ENCODE peak calls at places on chromosome 19, in ten cellular contexts. One of them, this sample, is unnamed.

GRCh38 chr19:52007436-52007804 is 591 bp downstream of the ZNF615 start:
- DNase-seq in heart right ventricle: no peak
- DNase-seq in naive thymus-derived CD4-positive, alpha-beta T cell: no peak
- DNase-seq in mesenchymal stem cell: no peak
- DNase-seq in lung: no peak
- DNase-seq in upper lobe of left lung: no peak
- DNase-seq in IMR-90: no peak
- DNase-seq in effector memory CD4-positive, alpha-beta T cell: no peak
- DNase-seq in endothelial cell of umbilical vein: no peak
- DNase-seq in GM23338: peak; percentile 68
- DNase-seq in this sample: no peak

GRCh38 chr19:40553885-40554857 is 22.5 kb upstream of the SHKBP1 start:
- DNase-seq in lung: no peak
- DNase-seq in mesenchymal stem cell: no peak
- DNase-seq in IMR-90: no peak
- DNase-seq in heart right ventricle: no peak
- DNase-seq in endothelial cell of umbilical vein: no peak
- DNase-seq in upper lobe of left lung: no peak
- DNase-seq in naive thymus-derived CD4-positive, alpha-beta T cell: no peak
- DNase-seq in effector memory CD4-positive, alpha-beta T cell: no peak
- DNase-seq in GM23338: peak; percentile 88
- DNase-seq in this sample: no peak

GRCh38 chr19:5621945-5622464 is 571 bp downstream of the SAFB2 start:
- DNase-seq in naive thymus-derived CD4-positive, alpha-beta T cell: no peak
- DNase-seq in effector memory CD4-positive, alpha-beta T cell: no peak
- DNase-seq in IMR-90: no peak
- DNase-seq in upper lobe of left lung: no peak
- DNase-seq in mesenchymal stem cell: no peak
- DNase-seq in lung: no peak
- DNase-seq in endothelial cell of umbilical vein: peak; percentile 15
- DNase-seq in heart right ventricle: peak; percentile 34
- DNase-seq in GM23338: peak; percentile 21
- DNase-seq in this sample: peak; percentile 56

GRCh38 chr19:30936276-30936675 is 413.0 kb downstream of the TSHZ3 start:
- DNase-seq in mesenchymal stem cell: no peak
- DNase-seq in lung: peak; percentile 2
- DNase-seq in effector memory CD4-positive, alpha-beta T cell: no peak
- DNase-seq in IMR-90: no peak
- DNase-seq in upper lobe of left lung: no peak
- DNase-seq in naive thymus-derived CD4-positive, alpha-beta T cell: no peak
- DNase-seq in endothelial cell of umbilical vein: no peak
- DNase-seq in heart right ventricle: no peak
- DNase-seq in GM23338: no peak
- DNase-seq in this sample: no peak

GRCh38 chr19:45782820-45783785 is 813 bp upstream of the DMPK start:
- DNase-seq in GM23338: no peak
- DNase-seq in effector memory CD4-positive, alpha-beta T cell: no peak
- DNase-seq in lung: no peak
- DNase-seq in IMR-90: peak; percentile 71
- DNase-seq in endothelial cell of umbilical vein: no peak
- DNase-seq in upper lobe of left lung: no peak
- DNase-seq in heart right ventricle: peak; percentile 84
- DNase-seq in naive thymus-derived CD4-positive, alpha-beta T cell: no peak
- DNase-seq in mesenchymal stem cell: peak; percentile 91
- DNase-seq in this sample: no peak

GRCh38 chr19:58568731-58569130 is 4.4 kb downstream of the MZF1 start:
- DNase-seq in naive thymus-derived CD4-positive, alpha-beta T cell: peak; percentile 17
- DNase-seq in effector memory CD4-positive, alpha-beta T cell: no peak
- DNase-seq in upper lobe of left lung: peak; percentile 11
- DNase-seq in endothelial cell of umbilical vein: no peak
- DNase-seq in mesenchymal stem cell: no peak
- DNase-seq in GM23338: no peak
- DNase-seq in heart right ventricle: no peak
- DNase-seq in IMR-90: no peak
- DNase-seq in lung: no peak
- DNase-seq in this sample: no peak

GRCh38 chr19:2636897-2637683 is 65.4 kb downstream of the GNG7 start:
- DNase-seq in IMR-90: peak; percentile 31
- DNase-seq in endothelial cell of umbilical vein: peak; percentile 43
- DNase-seq in naive thymus-derived CD4-positive, alpha-beta T cell: peak; percentile 77
- DNase-seq in mesenchymal stem cell: peak; percentile 52
- DNase-seq in heart right ventricle: peak; percentile 37
- DNase-seq in effector memory CD4-positive, alpha-beta T cell: peak; percentile 63
- DNase-seq in upper lobe of left lung: peak; percentile 73
- DNase-seq in lung: peak; percentile 74
- DNase-seq in GM23338: peak; percentile 75
- DNase-seq in this sample: peak; percentile 74

GRCh38 chr19:41362143-41362847 is 1.7 kb downstream of the B9D2 start:
- DNase-seq in mesenchymal stem cell: peak; percentile 26
- DNase-seq in effector memory CD4-positive, alpha-beta T cell: no peak
- DNase-seq in upper lobe of left lung: no peak
- DNase-seq in GM23338: no peak
- DNase-seq in endothelial cell of umbilical vein: no peak
- DNase-seq in IMR-90: no peak
- DNase-seq in heart right ventricle: no peak
- DNase-seq in naive thymus-derived CD4-positive, alpha-beta T cell: no peak
- DNase-seq in lung: no peak
- DNase-seq in this sample: no peak

GRCh38 chr19:29969891-29970290 is 27.9 kb downstream of the URI1 start:
- DNase-seq in mesenchymal stem cell: no peak
- DNase-seq in heart right ventricle: no peak
- DNase-seq in IMR-90: no peak
- DNase-seq in naive thymus-derived CD4-positive, alpha-beta T cell: no peak
- DNase-seq in lung: no peak
- DNase-seq in upper lobe of left lung: no peak
- DNase-seq in endothelial cell of umbilical vein: no peak
- DNase-seq in effector memory CD4-positive, alpha-beta T cell: no peak
- DNase-seq in GM23338: no peak
- DNase-seq in this sample: no peak

GRCh38 chr19:30667746-30668145 is 295.6 kb downstream of the ZNF536 start:
- DNase-seq in IMR-90: no peak
- DNase-seq in GM23338: no peak
- DNase-seq in endothelial cell of umbilical vein: no peak
- DNase-seq in mesenchymal stem cell: no peak
- DNase-seq in effector memory CD4-positive, alpha-beta T cell: no peak
- DNase-seq in upper lobe of left lung: no peak
- DNase-seq in naive thymus-derived CD4-positive, alpha-beta T cell: no peak
- DNase-seq in heart right ventricle: no peak
- DNase-seq in lung: no peak
- DNase-seq in this sample: no peak

GRCh38 chr19:55137915-55138314 is 11.1 kb downstream of the TNNT1 start:
- DNase-seq in upper lobe of left lung: no peak
- DNase-seq in heart right ventricle: no peak
- DNase-seq in effector memory CD4-positive, alpha-beta T cell: no peak
- DNase-seq in lung: no peak
- DNase-seq in GM23338: no peak
- DNase-seq in naive thymus-derived CD4-positive, alpha-beta T cell: no peak
- DNase-seq in mesenchymal stem cell: no peak
- DNase-seq in IMR-90: no peak
- DNase-seq in endothelial cell of umbilical vein: no peak
- DNase-seq in this sample: no peak

GRCh38 chr19:49473868-49474544 is at the start of gene FLT3LG:
- DNase-seq in effector memory CD4-positive, alpha-beta T cell: peak; percentile 90
- DNase-seq in GM23338: peak; percentile 77
- DNase-seq in lung: peak; percentile 77
- DNase-seq in endothelial cell of umbilical vein: peak; percentile 68
- DNase-seq in heart right ventricle: peak; percentile 84
- DNase-seq in naive thymus-derived CD4-positive, alpha-beta T cell: peak; percentile 96
- DNase-seq in mesenchymal stem cell: peak; percentile 87
- DNase-seq in IMR-90: peak; percentile 69
- DNase-seq in upper lobe of left lung: peak; percentile 82
- DNase-seq in this sample: peak; percentile 92

GRCh38 chr19:45613926-45614725 is 12.1 kb upstream of the GPR4 start:
- DNase-seq in naive thymus-derived CD4-positive, alpha-beta T cell: peak; percentile 51
- DNase-seq in effector memory CD4-positive, alpha-beta T cell: no peak
- DNase-seq in mesenchymal stem cell: peak; percentile 96
- DNase-seq in IMR-90: peak; percentile 93
- DNase-seq in GM23338: no peak
- DNase-seq in endothelial cell of umbilical vein: peak; percentile 86
- DNase-seq in heart right ventricle: no peak
- DNase-seq in upper lobe of left lung: no peak
- DNase-seq in lung: no peak
- DNase-seq in this sample: no peak

GRCh38 chr19:6047741-6048231 is 62.5 kb downstream of the RFX2 start:
- DNase-seq in endothelial cell of umbilical vein: peak; percentile 67
- DNase-seq in GM23338: peak; percentile 88
- DNase-seq in naive thymus-derived CD4-positive, alpha-beta T cell: no peak
- DNase-seq in effector memory CD4-positive, alpha-beta T cell: no peak
- DNase-seq in upper lobe of left lung: no peak
- DNase-seq in lung: peak; percentile 28
- DNase-seq in IMR-90: peak; percentile 52
- DNase-seq in mesenchymal stem cell: peak; percentile 65
- DNase-seq in heart right ventricle: no peak
- DNase-seq in this sample: no peak

GRCh38 chr19:32196690-32197420 is 148.6 kb upstream of the ZNF507 start:
- DNase-seq in mesenchymal stem cell: no peak
- DNase-seq in GM23338: no peak
- DNase-seq in lung: no peak
- DNase-seq in heart right ventricle: no peak
- DNase-seq in effector memory CD4-positive, alpha-beta T cell: no peak
- DNase-seq in endothelial cell of umbilical vein: no peak
- DNase-seq in upper lobe of left lung: no peak
- DNase-seq in IMR-90: no peak
- DNase-seq in naive thymus-derived CD4-positive, alpha-beta T cell: no peak
- DNase-seq in this sample: no peak

DNA sequence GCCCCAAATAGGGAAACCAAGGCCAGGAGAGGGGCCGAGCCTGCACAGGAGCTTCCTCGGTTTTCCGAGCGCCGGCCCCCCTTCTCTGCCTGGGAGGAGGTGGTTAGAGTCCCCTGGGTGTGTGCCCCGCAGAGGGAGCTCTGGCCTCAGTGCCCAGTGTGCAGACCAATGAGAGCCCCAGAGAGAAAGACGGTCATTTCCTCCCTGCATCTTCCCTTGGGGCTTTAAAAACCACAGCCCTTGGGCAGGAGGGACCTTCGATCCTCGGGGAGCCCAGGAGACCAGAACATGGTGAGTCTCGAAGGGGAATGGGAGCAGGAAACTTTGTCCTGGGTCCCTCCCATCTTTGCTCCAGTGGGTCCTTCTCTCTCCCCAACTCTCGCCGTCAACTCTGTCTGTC is at the start of gene C5AR1:
- DNase-seq in naive thymus-derived CD4-positive, alpha-beta T cell: no peak
- DNase-seq in lung: peak; percentile 45
- DNase-seq in heart right ventricle: peak; percentile 32
- DNase-seq in upper lobe of left lung: peak; percentile 74
- DNase-seq in endothelial cell of umbilical vein: no peak
- DNase-seq in IMR-90: no peak
- DNase-seq in effector memory CD4-positive, alpha-beta T cell: no peak
- DNase-seq in mesenchymal stem cell: no peak
- DNase-seq in GM23338: no peak
- DNase-seq in this sample: no peak
- H3K27ac ChIP-seq in naive thymus-derived CD4-positive, alpha-beta T cell: no peak within 1 kb of the TSS
- H3K27ac ChIP-seq in lung: peak within 1 kb of the TSS; percentile 53
- H3K27ac ChIP-seq in heart right ventricle: no peak within 1 kb of the TSS
- H3K27ac ChIP-seq in upper lobe of left lung: peak within 1 kb of the TSS; percentile 79
- H3K27ac ChIP-seq in endothelial cell of umbilical vein: no peak within 1 kb of the TSS
- H3K27ac ChIP-seq in IMR-90: no peak within 1 kb of the TSS
- H3K27ac ChIP-seq in effector memory CD4-positive, alpha-beta T cell: no peak within 1 kb of the TSS
- H3K27ac ChIP-seq in mesenchymal stem cell: no peak within 1 kb of the TSS
- H3K27ac ChIP-seq in GM23338: no peak within 1 kb of the TSS
- H3K27ac ChIP-seq in this sample: no peak within 1 kb of the TSS

GRCh38 chr19:9436358-9436757 is 985 bp upstream of the ZNF266 start:
- DNase-seq in IMR-90: no peak
- DNase-seq in GM23338: no peak
- DNase-seq in endothelial cell of umbilical vein: no peak
- DNase-seq in mesenchymal stem cell: no peak
- DNase-seq in naive thymus-derived CD4-positive, alpha-beta T cell: no peak
- DNase-seq in upper lobe of left lung: no peak
- DNase-seq in heart right ventricle: no peak
- DNase-seq in lung: no peak
- DNase-seq in effector memory CD4-positive, alpha-beta T cell: no peak
- DNase-seq in this sample: no peak
- H3K4me3 ChIP-seq in IMR-90: no peak overlapping the region
- H3K4me3 ChIP-seq in GM23338: peak overlapping the region; percentile 80
- H3K4me3 ChIP-seq in endothelial cell of umbilical vein: peak overlapping the region; percentile 82
- H3K4me3 ChIP-seq in mesenchymal stem cell: peak overlapping the region; percentile 96
- H3K4me3 ChIP-seq in naive thymus-derived CD4-positive, alpha-beta T cell: peak overlapping the region; percentile 73
- H3K4me3 ChIP-seq in upper lobe of left lung: no peak overlapping the region
- H3K4me3 ChIP-seq in heart right ventricle: peak overlapping the region; percentile 86
- H3K4me3 ChIP-seq in lung: no peak overlapping the region
- H3K4me3 ChIP-seq in effector memory CD4-positive, alpha-beta T cell: no peak overlapping the region
- H3K4me3 ChIP-seq in this sample: peak overlapping the region; percentile 89

GRCh38 chr19:10763399-10763798 is 45.5 kb downstream of the DNM2 start:
- DNase-seq in lung: no peak
- DNase-seq in IMR-90: no peak
- DNase-seq in mesenchymal stem cell: no peak
- DNase-seq in GM23338: no peak
- DNase-seq in heart right ventricle: no peak
- DNase-seq in effector memory CD4-positive, alpha-beta T cell: no peak
- DNase-seq in endothelial cell of umbilical vein: no peak
- DNase-seq in naive thymus-derived CD4-positive, alpha-beta T cell: no peak
- DNase-seq in upper lobe of left lung: no peak
- DNase-seq in this sample: no peak
- H3K27ac ChIP-seq in lung: peak overlapping the region; percentile 7
- H3K27ac ChIP-seq in IMR-90: no peak overlapping the region
- H3K27ac ChIP-seq in mesenchymal stem cell: no peak overlapping the region
- H3K27ac ChIP-seq in GM23338: no peak overlapping the region
- H3K27ac ChIP-seq in heart right ventricle: peak overlapping the region; percentile 71
- H3K27ac ChIP-seq in effector memory CD4-positive, alpha-beta T cell: peak overlapping the region; percentile 62
- H3K27ac ChIP-seq in endothelial cell of umbilical vein: no peak overlapping the region
- H3K27ac ChIP-seq in naive thymus-derived CD4-positive, alpha-beta T cell: peak overlapping the region; percentile 62
- H3K27ac ChIP-seq in upper lobe of left lung: peak overlapping the region; percentile 73
- H3K27ac ChIP-seq in this sample: peak overlapping the region; percentile 32

DNA sequence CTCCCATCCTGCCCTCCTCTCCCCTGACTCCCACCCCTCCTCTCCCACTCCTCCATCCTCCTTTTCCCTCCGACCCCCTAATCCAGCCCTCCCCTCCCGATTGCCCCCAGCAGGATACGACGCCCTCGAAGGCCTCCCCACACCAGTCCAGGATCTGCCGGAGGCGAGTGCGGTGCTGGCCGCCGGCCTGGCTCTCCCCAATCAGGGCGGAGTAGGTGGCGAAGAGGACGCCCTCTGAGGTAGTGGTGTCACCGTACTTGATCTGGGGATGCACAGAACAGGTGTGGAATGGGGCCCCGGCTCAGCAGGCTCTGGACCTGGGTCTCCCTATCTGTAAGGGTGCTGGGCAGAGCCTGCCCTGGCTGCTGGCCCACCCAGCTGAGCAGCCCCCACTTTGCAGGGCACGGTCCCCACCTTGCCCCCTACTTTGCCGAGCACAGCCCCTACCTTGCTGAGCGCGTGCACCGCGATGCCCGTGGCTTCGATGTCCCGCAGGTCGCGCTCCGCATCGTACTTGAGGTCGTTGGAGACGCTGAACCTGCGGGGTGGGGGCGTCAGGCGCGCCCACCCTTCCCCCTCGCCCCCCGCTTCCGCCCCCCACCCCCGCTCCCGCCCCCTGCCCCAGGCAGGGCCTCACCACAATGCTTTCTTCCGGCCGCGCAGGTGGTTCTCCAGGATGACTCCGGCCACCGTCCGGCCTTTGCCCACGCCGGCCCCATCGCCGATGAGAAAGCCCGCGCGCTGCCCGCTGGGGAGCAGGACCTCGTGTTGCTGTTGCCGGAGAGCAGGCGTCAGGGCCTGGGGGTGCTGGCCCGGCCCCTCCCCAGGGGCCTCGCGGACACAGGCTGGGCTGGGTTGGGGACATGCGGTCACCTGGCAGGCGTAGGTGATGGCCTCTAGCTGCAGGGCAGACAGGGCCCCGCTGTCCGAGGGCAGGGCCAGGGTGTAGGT is 18.5 kb downstream of the GPX4 start:
- DNase-seq in mesenchymal stem cell: no peak
- DNase-seq in lung: no peak
- DNase-seq in heart right ventricle: no peak
- DNase-seq in effector memory CD4-positive, alpha-beta T cell: no peak
- DNase-seq in IMR-90: no peak
- DNase-seq in GM23338: no peak
- DNase-seq in endothelial cell of umbilical vein: no peak
- DNase-seq in upper lobe of left lung: no peak
- DNase-seq in naive thymus-derived CD4-positive, alpha-beta T cell: no peak
- DNase-seq in this sample: no peak
- H3K4me3 ChIP-seq in mesenchymal stem cell: no peak overlapping the region
- H3K4me3 ChIP-seq in lung: no peak overlapping the region
- H3K4me3 ChIP-seq in heart right ventricle: no peak overlapping the region
- H3K4me3 ChIP-seq in effector memory CD4-positive, alpha-beta T cell: no peak overlapping the region
- H3K4me3 ChIP-seq in IMR-90: no peak overlapping the region
- H3K4me3 ChIP-seq in GM23338: no peak overlapping the region
- H3K4me3 ChIP-seq in endothelial cell of umbilical vein: no peak overlapping the region
- H3K4me3 ChIP-seq in upper lobe of left lung: no peak overlapping the region
- H3K4me3 ChIP-seq in naive thymus-derived CD4-positive, alpha-beta T cell: no peak overlapping the region
- H3K4me3 ChIP-seq in this sample: no peak overlapping the region